ENCODE peak calls at places on chromosomes 5 and 9, in four cellular contexts. One of them, this sample, is unnamed.

GRCh38 chr9:134781895-134782294 is 98.7 kb upstream of the FCN2 start:
- DNase-seq in endothelial cell: peak
- DNase-seq in CD4-positive, alpha-beta T cell: no peak
- DNase-seq in astrocyte of the spinal cord: no peak
- DNase-seq in this sample: no peak

GRCh38 chr9:32449969-32450368 is 65.5 kb downstream of the ACO1 start:
- DNase-seq in endothelial cell: no peak
- DNase-seq in CD4-positive, alpha-beta T cell: no peak
- DNase-seq in astrocyte of the spinal cord: no peak
- DNase-seq in this sample: no peak

GRCh38 chr5:132050136-132050535 is 10.3 kb upstream of the IL3 start:
- DNase-seq in endothelial cell: no peak
- DNase-seq in CD4-positive, alpha-beta T cell: no peak
- DNase-seq in astrocyte of the spinal cord: no peak
- DNase-seq in this sample: no peak

GRCh38 chr9:111914749-111915424 is 18.3 kb downstream of the UGCG start:
- DNase-seq in endothelial cell: no peak
- DNase-seq in CD4-positive, alpha-beta T cell: no peak
- DNase-seq in astrocyte of the spinal cord: no peak
- DNase-seq in this sample: no peak

GRCh38 chr9:113818391-113818790 is 57.7 kb upstream of the ZNF618 start:
- DNase-seq in endothelial cell: no peak
- DNase-seq in CD4-positive, alpha-beta T cell: no peak
- DNase-seq in astrocyte of the spinal cord: no peak
- DNase-seq in this sample: no peak

GRCh38 chr9:137678202-137678601 is 59.4 kb downstream of the EHMT1 start:
- DNase-seq in endothelial cell: no peak
- DNase-seq in CD4-positive, alpha-beta T cell: no peak
- DNase-seq in astrocyte of the spinal cord: no peak
- DNase-seq in this sample: no peak

GRCh38 chr5:141630570-141631140 is 6.0 kb downstream of the HDAC3 start:
- DNase-seq in endothelial cell: no peak
- DNase-seq in CD4-positive, alpha-beta T cell: no peak
- DNase-seq in astrocyte of the spinal cord: no peak
- DNase-seq in this sample: no peak

GRCh38 chr9:88498880-88499279 is 36.1 kb upstream of the NXNL2 start:
- DNase-seq in endothelial cell: no peak
- DNase-seq in CD4-positive, alpha-beta T cell: no peak
- DNase-seq in astrocyte of the spinal cord: no peak
- DNase-seq in this sample: no peak

DNA sequence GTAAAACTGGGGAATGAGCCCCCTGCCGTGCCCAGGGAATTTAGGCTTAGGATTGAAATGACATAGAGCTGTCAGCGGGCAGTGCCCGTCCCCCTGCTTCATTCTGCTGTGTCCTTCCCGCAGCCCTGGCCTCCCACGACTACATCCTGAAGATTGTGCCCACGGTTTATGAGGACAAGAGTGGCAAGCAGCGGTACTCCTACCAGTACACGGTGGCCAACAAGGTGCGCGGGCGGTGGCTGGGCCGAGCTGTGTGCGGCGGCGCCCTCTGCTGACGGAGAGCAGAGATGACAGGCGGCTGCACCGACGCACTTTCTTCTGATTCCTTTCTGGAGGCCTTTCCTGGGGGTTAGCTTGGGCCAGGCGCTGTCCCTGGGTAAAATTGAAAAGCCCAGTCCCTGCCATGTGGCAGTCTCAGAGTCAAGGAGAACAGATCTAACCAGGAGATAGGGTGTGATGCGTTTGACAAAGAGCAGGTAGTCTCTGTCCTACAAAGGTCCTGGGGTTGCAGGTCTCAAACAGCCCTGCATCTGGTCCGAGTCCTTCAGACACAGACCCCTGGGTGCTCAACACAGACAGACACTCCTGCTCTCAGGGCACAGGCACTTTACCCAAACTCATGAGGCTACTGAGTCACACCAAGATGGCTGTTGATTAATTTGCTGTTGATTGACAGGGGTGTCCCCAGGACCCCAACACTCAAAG is 26.8 kb upstream of the RPL26L1 start:
- DNase-seq in endothelial cell: peak
- DNase-seq in CD4-positive, alpha-beta T cell: peak
- DNase-seq in astrocyte of the spinal cord: peak
- DNase-seq in this sample: peak
- TF ChIP-seq CTCF in endothelial cell: peak
- TF ChIP-seq CTCF in CD4-positive, alpha-beta T cell: peak
- TF ChIP-seq CTCF in astrocyte of the spinal cord: peak
- TF ChIP-seq CTCF in this sample: peak

GRCh38 chr9:73200694-73201432 is 49.2 kb downstream of the ANXA1 start:
- DNase-seq in endothelial cell: no peak
- DNase-seq in CD4-positive, alpha-beta T cell: no peak
- DNase-seq in astrocyte of the spinal cord: peak
- DNase-seq in this sample: peak
- TF ChIP-seq CTCF in endothelial cell: peak
- TF ChIP-seq CTCF in CD4-positive, alpha-beta T cell: peak
- TF ChIP-seq CTCF in astrocyte of the spinal cord: peak
- TF ChIP-seq CTCF in this sample: peak

GRCh38 chr9:35521708-35522107 is 31.8 kb downstream of the RUSC2 start:
- DNase-seq in endothelial cell: no peak
- DNase-seq in CD4-positive, alpha-beta T cell: no peak
- DNase-seq in astrocyte of the spinal cord: peak
- DNase-seq in this sample: peak
- TF ChIP-seq CTCF in endothelial cell: no peak
- TF ChIP-seq CTCF in CD4-positive, alpha-beta T cell: no peak
- TF ChIP-seq CTCF in astrocyte of the spinal cord: no peak
- TF ChIP-seq CTCF in this sample: no peak

DNA sequence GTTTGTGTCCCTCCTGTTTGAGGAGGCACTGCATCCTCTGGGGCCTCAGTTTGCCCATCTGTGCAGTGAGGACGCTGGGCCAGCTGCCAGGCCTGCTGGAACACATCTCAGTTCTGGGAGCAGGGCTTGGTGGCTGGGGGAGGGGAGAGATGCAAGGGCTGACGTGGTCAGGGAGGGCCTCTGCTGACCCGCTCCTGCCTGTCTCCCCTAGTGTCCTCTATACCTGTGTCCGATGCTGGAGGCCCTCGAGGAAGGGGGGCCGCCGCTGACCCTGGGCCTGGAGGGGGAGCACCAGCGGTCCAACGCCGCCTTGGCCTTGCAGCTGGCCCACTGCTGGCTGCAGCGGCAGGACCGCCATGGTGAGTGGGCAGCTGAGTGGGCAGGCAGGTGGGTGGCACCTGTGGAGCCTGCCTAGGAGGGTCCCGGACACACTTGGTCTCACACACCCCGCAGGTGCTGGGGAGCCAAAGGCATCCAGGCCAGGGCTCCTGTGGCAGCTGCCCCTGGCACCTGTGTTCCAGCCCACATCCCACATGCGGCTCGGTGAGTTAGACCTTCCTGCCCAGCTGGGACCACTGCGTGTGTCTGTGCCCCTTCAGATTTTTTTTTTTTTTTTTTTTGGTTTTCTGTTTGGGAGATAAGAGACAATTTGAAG is 5.8 kb downstream of the FPGS start:
- DNase-seq in endothelial cell: no peak
- DNase-seq in CD4-positive, alpha-beta T cell: no peak
- DNase-seq in astrocyte of the spinal cord: no peak
- DNase-seq in this sample: no peak
- TF ChIP-seq CTCF in endothelial cell: no peak
- TF ChIP-seq CTCF in CD4-positive, alpha-beta T cell: no peak
- TF ChIP-seq CTCF in astrocyte of the spinal cord: no peak
- TF ChIP-seq CTCF in this sample: no peak

GRCh38 chr9:133396952-133397351 is 20.8 kb downstream of the STKLD1 start:
- DNase-seq in endothelial cell: peak
- DNase-seq in CD4-positive, alpha-beta T cell: no peak
- DNase-seq in astrocyte of the spinal cord: peak
- DNase-seq in this sample: no peak
- TF ChIP-seq CTCF in endothelial cell: peak
- TF ChIP-seq CTCF in CD4-positive, alpha-beta T cell: no peak
- TF ChIP-seq CTCF in astrocyte of the spinal cord: peak
- TF ChIP-seq CTCF in this sample: peak

GRCh38 chr5:176608142-176608705 is 1.7 kb downstream of the GPRIN1 start:
- DNase-seq in endothelial cell: no peak
- DNase-seq in CD4-positive, alpha-beta T cell: no peak
- DNase-seq in astrocyte of the spinal cord: no peak
- DNase-seq in this sample: no peak

GRCh38 chr5:176611435-176611834 is 1.5 kb upstream of the GPRIN1 start:
- DNase-seq in endothelial cell: peak
- DNase-seq in CD4-positive, alpha-beta T cell: peak
- DNase-seq in astrocyte of the spinal cord: peak
- DNase-seq in this sample: peak

GRCh38 chr5:176610430-176610763 is 441 bp upstream of the GPRIN1 start:
- DNase-seq in endothelial cell: no peak
- DNase-seq in CD4-positive, alpha-beta T cell: no peak
- DNase-seq in astrocyte of the spinal cord: no peak
- DNase-seq in this sample: no peak

GRCh38 chr5:176608937-176609723 is 826 bp downstream of the GPRIN1 start:
- DNase-seq in endothelial cell: no peak
- DNase-seq in CD4-positive, alpha-beta T cell: no peak
- DNase-seq in astrocyte of the spinal cord: no peak
- DNase-seq in this sample: no peak

GRCh38 chr5:176609724-176610429 is at the start of gene GPRIN1:
- DNase-seq in endothelial cell: peak
- DNase-seq in CD4-positive, alpha-beta T cell: no peak
- DNase-seq in astrocyte of the spinal cord: peak
- DNase-seq in this sample: no peak
- TF ChIP-seq CTCF in endothelial cell: no peak
- TF ChIP-seq CTCF in CD4-positive, alpha-beta T cell: no peak
- TF ChIP-seq CTCF in astrocyte of the spinal cord: peak
- TF ChIP-seq CTCF in this sample: peak

This sample was measured in HFFc6.